ENCODE peak calls at places on chromosomes 12 and 14, in seven cellular contexts. E, L, A, R, S, H and K are unnamed samples.

GRCh38 chr14:105484069-105484996 is 2.4 kb upstream of the CRIP1 start:
- DNase-seq in E (no peak), L (peak; percentile 43), A (no peak), R (no peak), S (peak; percentile 86), H (no peak), K (no peak)

GRCh38 chr14:83991666-83992065 is 1538.3 kb upstream of the FLRT2 start:
- DNase-seq in E (no peak), L (no peak), A (no peak), R (no peak), S (no peak), H (no peak), K (no peak)

GRCh38 chr14:77181603-77182437 is at the start of gene TMEM63C:
- DNase-seq in E (peak; percentile 84), L (peak; percentile 66), A (peak; percentile 93), R (peak; percentile 52), S (peak; percentile 6), H (peak; percentile 80), K (no peak)

GRCh38 chr12:120257041-120257821 is 8.3 kb downstream of the PXN start:
- DNase-seq in E (no peak), L (no peak), A (no peak), R (peak; percentile 42), S (peak; percentile 97), H (peak; percentile 87), K (peak; percentile 79)

GRCh38 chr12:104281636-104282035 is 21.9 kb upstream of the EID3 start:
- DNase-seq in E (no peak), L (no peak), A (no peak), R (no peak), S (peak; percentile 31), H (no peak), K (no peak)

GRCh38 chr14:34223302-34224150 is 238.5 kb downstream of the SPTSSA start:
- DNase-seq in E (no peak), L (no peak), A (peak; percentile 75), R (no peak), S (no peak), H (no peak), K (no peak)

GRCh38 chr14:76782885-76783566 is 21.8 kb downstream of the VASH1 start:
- DNase-seq in E (peak; percentile 53), L (no peak), A (no peak), R (no peak), S (no peak), H (no peak), K (no peak)

GRCh38 chr14:81125536-81125935 is 95.2 kb downstream of the GTF2A1 start:
- DNase-seq in E (no peak), L (no peak), A (no peak), R (no peak), S (no peak), H (no peak), K (no peak)

GRCh38 chr12:60752589-60752988 is 1156.8 kb downstream of the SLC16A7 start:
- DNase-seq in E (no peak), L (no peak), A (no peak), R (no peak), S (no peak), H (no peak), K (no peak)

GRCh38 chr14:38944691-38945090 is 158.3 kb downstream of the SEC23A start:
- DNase-seq in E (no peak), L (no peak), A (no peak), R (no peak), S (no peak), H (no peak), K (no peak)

GRCh38 chr14:103627073-103628025 is 1.7 kb upstream of the KLC1 start:
- DNase-seq in E (no peak), L (no peak), A (no peak), R (no peak), S (no peak), H (no peak), K (no peak)

GRCh38 chr12:76183459-76184186 is 99.1 kb upstream of the NAP1L1 start:
- DNase-seq in E (no peak), L (no peak), A (no peak), R (no peak), S (peak; percentile 91), H (peak; percentile 74), K (no peak)

GRCh38 chr14:52015411-52016030 is 26.2 kb downstream of the RTRAF start:
- DNase-seq in E (no peak), L (no peak), A (no peak), R (peak; percentile 68), S (peak; percentile 54), H (peak; percentile 55), K (no peak)

GRCh38 chr12:98955284-98955683 is 310.2 kb downstream of the APAF1 start:
- DNase-seq in E (no peak), L (no peak), A (no peak), R (no peak), S (peak; percentile 25), H (peak; percentile 53), K (no peak)

GRCh38 chr14:105839425-105840265 is 313.3 kb downstream of the TMEM121 start:
- DNase-seq in E (no peak), L (peak; percentile 10), A (no peak), R (no peak), S (no peak), H (no peak), K (no peak)

GRCh38 chr12:122366685-122367475 is 55.6 kb downstream of the CLIP1 start:
- DNase-seq in E (no peak), L (no peak), A (peak; percentile 64), R (no peak), S (peak; percentile 98), H (peak; percentile 87), K (peak; percentile 82)

GRCh38 chr14:57049848-57050247 is 218.9 kb downstream of the EXOC5 start:
- DNase-seq in E (no peak), L (no peak), A (no peak), R (no peak), S (no peak), H (no peak), K (no peak)

DNA sequence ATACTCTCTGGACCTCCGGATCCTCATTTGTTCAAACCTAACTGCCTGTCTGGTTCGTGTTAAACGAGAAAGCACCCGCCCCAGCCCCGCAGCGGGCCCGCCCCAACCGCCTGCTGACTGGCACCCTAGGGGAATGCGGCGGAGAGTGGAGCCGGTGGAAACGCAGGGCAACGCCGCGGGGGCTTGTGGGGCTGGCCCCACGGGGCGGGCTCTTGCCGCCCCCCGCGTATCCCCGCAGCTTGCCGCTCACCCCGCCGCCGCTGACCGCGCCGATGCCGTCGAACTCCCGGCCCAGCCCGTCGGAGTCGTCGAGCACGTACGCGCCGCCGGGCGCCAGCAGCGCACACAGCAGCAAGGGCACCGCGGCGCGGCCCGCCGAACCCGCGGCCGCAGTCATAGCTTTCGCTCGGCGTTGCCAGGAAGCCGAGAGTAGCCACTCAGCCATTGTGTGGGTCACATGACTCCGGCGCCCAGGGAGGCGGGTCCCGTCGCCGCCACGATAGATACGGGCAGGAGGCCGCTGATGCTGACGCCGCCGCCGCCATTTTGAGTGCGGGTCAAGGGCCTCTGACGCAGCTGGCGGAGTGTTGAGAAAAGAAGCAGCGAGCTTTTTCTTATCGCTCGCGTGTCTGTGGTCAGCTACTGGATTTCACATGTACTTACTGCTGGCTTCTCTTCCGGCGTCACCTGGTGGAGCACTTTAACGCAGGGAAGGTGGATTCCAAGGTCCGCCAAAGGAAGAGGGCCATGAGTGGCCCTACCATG is at the start of gene GALC:
- DNase-seq in E (peak; percentile 100), L (peak; percentile 95), A (peak; percentile 93), R (peak; percentile 96), S (peak; percentile 98), H (peak; percentile 88), K (peak; percentile 97)
- H3K4me1 ChIP-seq in E (peaks cover 12% of the 10 kb centered on the region), L (no peaks in the 10 kb centered on the region), A (peaks cover 17% of the 10 kb centered on the region), R (no peaks in the 10 kb centered on the region), S (peaks cover 15% of the 10 kb centered on the region), H (peaks cover 6% of the 10 kb centered on the region), K (no peaks in the 10 kb centered on the region)

GRCh38 chr14:55129428-55130193 is 559 bp downstream of the LGALS3 start:
- DNase-seq in E (peak; percentile 90), L (peak; percentile 67), A (peak; percentile 66), R (peak; percentile 70), S (peak; percentile 93), H (peak; percentile 60), K (peak; percentile 84)

GRCh38 chr14:55128386-55129085 is 516 bp upstream of the LGALS3 start:
- DNase-seq in E (no peak), L (peak; percentile 26), A (peak; percentile 62), R (no peak), S (peak; percentile 32), H (no peak), K (no peak)

GRCh38 chr14:55129086-55129427 is at the start of gene LGALS3:
- DNase-seq in E (peak; percentile 92), L (peak; percentile 88), A (peak; percentile 70), R (peak; percentile 87), S (peak; percentile 88), H (no peak), K (peak; percentile 83)

GRCh38 chr14:55131782-55132181 is 2.7 kb downstream of the LGALS3 start:
- DNase-seq in E (no peak), L (peak; percentile 54), A (no peak), R (no peak), S (peak; percentile 74), H (no peak), K (no peak)

GRCh38 chr14:55130194-55130550 is 1.1 kb downstream of the LGALS3 start:
- DNase-seq in E (no peak), L (no peak), A (peak; percentile 59), R (peak; percentile 44), S (peak; percentile 75), H (no peak), K (no peak)
- H3K4me1 ChIP-seq in E (peaks cover 14% of the 10 kb centered on the region), L (peaks cover 23% of the 10 kb centered on the region), A (peaks cover 60% of the 10 kb centered on the region), R (peaks cover 54% of the 10 kb centered on the region), S (peaks cover 49% of the 10 kb centered on the region), H (peaks cover 7% of the 10 kb centered on the region), K (no peaks in the 10 kb centered on the region)

DNA sequence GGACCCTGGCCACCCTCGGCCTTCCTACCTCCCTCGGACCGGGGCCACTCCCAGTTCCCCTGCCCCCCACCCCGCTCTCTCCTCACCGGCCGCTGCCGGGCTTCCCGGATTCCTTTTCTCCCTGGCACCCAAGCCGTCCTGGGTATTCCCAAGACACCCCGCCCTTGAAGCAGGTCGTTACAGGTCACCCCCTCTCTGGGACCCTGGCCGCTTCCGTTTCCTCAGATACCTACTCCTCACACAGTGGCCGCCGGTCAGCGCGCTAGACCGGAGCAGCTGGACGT is 469 bp downstream of the NUMB start:
- DNase-seq in E (no peak), L (peak; percentile 64), A (peak; percentile 49), R (peak; percentile 45), S (no peak), H (no peak), K (no peak)
- H3K4me1 ChIP-seq in E (peaks cover 44% of the 10 kb centered on the region), L (peaks cover 10% of the 10 kb centered on the region), A (peaks cover 24% of the 10 kb centered on the region), R (peaks cover 71% of the 10 kb centered on the region), S (peaks cover 75% of the 10 kb centered on the region), H (peaks cover 62% of the 10 kb centered on the region), K (peaks cover 44% of the 10 kb centered on the region)

GRCh38 chr12:110338754-110339153 is 57.7 kb downstream of the ATP2A2 start:
- DNase-seq in E (no peak), L (no peak), A (no peak), R (no peak), S (peak; percentile 40), H (peak; percentile 65), K (no peak)

GRCh38 chr12:110333201-110333600 is 52.2 kb downstream of the ATP2A2 start:
- DNase-seq in E (no peak), L (no peak), A (no peak), R (no peak), S (no peak), H (no peak), K (no peak)

GRCh38 chr12:110337912-110338710 is 57.1 kb downstream of the ATP2A2 start:
- DNase-seq in E (no peak), L (no peak), A (no peak), R (no peak), S (no peak), H (no peak), K (no peak)

GRCh38 chr12:110339184-110339952 is 58.3 kb downstream of the ATP2A2 start:
- DNase-seq in E (no peak), L (no peak), A (no peak), R (no peak), S (peak; percentile 34), H (no peak), K (no peak)

GRCh38 chr12:110335481-110336045 is 54.5 kb downstream of the ATP2A2 start:
- DNase-seq in E (no peak), L (no peak), A (no peak), R (no peak), S (no peak), H (no peak), K (no peak)
- H3K4me1 ChIP-seq in E (no peaks in the 10 kb centered on the region), L (no peaks in the 10 kb centered on the region), A (no peaks in the 10 kb centered on the region), R (peaks cover 11% of the 10 kb centered on the region), S (peaks cover 18% of the 10 kb centered on the region), H (peaks cover 20% of the 10 kb centered on the region), K (peaks cover 10% of the 10 kb centered on the region)